ENCODE peak calls at places on chromosome 17, in eight cellular contexts. Q is A549; U is H54; E is endothelial cell of umbilical vein; J is ovary; I is gastrocnemius medialis; X is activated naive CD4-positive, alpha-beta T cell treated with anti-CD3 and anti-CD28 coated beads for 36 hours; A is AG09319. Z is an unnamed sample.

GRCh38 chr17:35350493-35350892 is 22.9 kb downstream of the SLFN11 start:
- DNase-seq in Q (no peak), U (no peak), E (no peak), J (no peak), I (no peak), X (no peak), A (no peak), Z (no peak)

GRCh38 chr17:46072998-46073397 is 73.9 kb downstream of the STH start:
- DNase-seq in Q (peak), U (peak), E (no peak), J (no peak), I (no peak), X (no peak), A (no peak), Z (no peak)

GRCh38 chr17:20925091-20925490 is 117.7 kb downstream of the USP22 start:
- DNase-seq in Q (no peak), U (no peak), E (no peak), J (no peak), I (no peak), X (no peak), A (no peak), Z (no peak)

GRCh38 chr17:7043195-7043543 is 723 bp downstream of the SLC16A11 start:
- DNase-seq in Q (no peak), U (no peak), E (no peak), J (no peak), I (no peak), X (no peak), A (no peak), Z (no peak)

GRCh38 chr17:77454560-77455095 is 313.9 kb downstream of the SEC14L1 start:
- DNase-seq in Q (no peak), U (no peak), E (no peak), J (no peak), I (no peak), X (peak), A (no peak), Z (no peak)

GRCh38 chr17:10614536-10615155 is 42.5 kb downstream of the MYH3 start:
- DNase-seq in Q (peak), U (peak), E (peak), J (peak), I (peak), X (peak), A (no peak), Z (no peak)

GRCh38 chr17:4604111-4604644 is 19.8 kb downstream of the SMTNL2 start:
- DNase-seq in Q (no peak), U (no peak), E (no peak), J (peak), I (peak), X (no peak), A (peak), Z (no peak)

GRCh38 chr17:27466748-27467375 is 10.6 kb downstream of the KSR1 start:
- DNase-seq in Q (no peak), U (no peak), E (no peak), J (no peak), I (no peak), X (peak), A (no peak), Z (no peak)

GRCh38 chr17:35244345-35245195 is 1.7 kb downstream of the SLFN5 start:
- DNase-seq in Q (peak), U (peak), E (peak), J (peak), I (peak), X (peak), A (peak), Z (peak)

GRCh38 chr17:700504-701094 is 14.0 kb downstream of the VPS53 start:
- DNase-seq in Q (peak), U (no peak), E (peak), J (no peak), I (no peak), X (no peak), A (no peak), Z (no peak)

GRCh38 chr17:2776589-2777241 is 19.5 kb upstream of the RAP1GAP2 start:
- DNase-seq in Q (no peak), U (no peak), E (no peak), J (no peak), I (no peak), X (peak), A (no peak), Z (no peak)

GRCh38 chr17:1239210-1239609 is 31.0 kb upstream of the BHLHA9 start:
- DNase-seq in Q (no peak), U (no peak), E (no peak), J (no peak), I (no peak), X (peak), A (no peak), Z (no peak)

GRCh38 chr17:79974786-79975497 is 60.7 kb downstream of the TBC1D16 start:
- DNase-seq in Q (peak), U (no peak), E (no peak), J (no peak), I (no peak), X (no peak), A (no peak), Z (peak)

GRCh38 chr17:81337449-81337848 is 42.3 kb upstream of the SLC38A10 start:
- DNase-seq in Q (peak), U (no peak), E (no peak), J (peak), I (peak), X (no peak), A (no peak), Z (no peak)

Z was measured in lower leg skin.